ENCODE peak calls at places on chromosome 17, in five cellular contexts. One of them, this sample, is unnamed.

GRCh38 chr17:19796457-19796856 is 48.4 kb upstream of the ALDH3A1 start:
- DNase-seq in tibial nerve: no peak
- DNase-seq in endodermal cell: no peak
- DNase-seq in AG10803: no peak
- DNase-seq in fibroblast of pulmonary artery: no peak
- DNase-seq in this sample: no peak

GRCh38 chr17:49815761-49816281 is 27.3 kb downstream of the KAT7 start:
- DNase-seq in AG10803: no peak
- DNase-seq in endodermal cell: peak; percentile 89
- DNase-seq in fibroblast of pulmonary artery: no peak
- DNase-seq in tibial nerve: no peak
- DNase-seq in this sample: no peak

GRCh38 chr17:44083250-44083849 is 12.8 kb downstream of the G6PC3 start:
- DNase-seq in tibial nerve: no peak
- DNase-seq in AG10803: no peak
- DNase-seq in endodermal cell: no peak
- DNase-seq in fibroblast of pulmonary artery: no peak
- DNase-seq in this sample: no peak

GRCh38 chr17:45189002-45189401 is 27.3 kb downstream of the HEXIM2 start:
- DNase-seq in fibroblast of pulmonary artery: no peak
- DNase-seq in AG10803: no peak
- DNase-seq in endodermal cell: no peak
- DNase-seq in tibial nerve: no peak
- DNase-seq in this sample: no peak

GRCh38 chr17:75641343-75641742 is 8.1 kb downstream of the SMIM5 start:
- DNase-seq in fibroblast of pulmonary artery: no peak
- DNase-seq in tibial nerve: no peak
- DNase-seq in endodermal cell: peak; percentile 41
- DNase-seq in AG10803: no peak
- DNase-seq in this sample: no peak

GRCh38 chr17:6279659-6280058 is 155.3 kb downstream of the AIPL1 start:
- DNase-seq in tibial nerve: no peak
- DNase-seq in AG10803: no peak
- DNase-seq in fibroblast of pulmonary artery: no peak
- DNase-seq in endodermal cell: peak; percentile 97
- DNase-seq in this sample: no peak

GRCh38 chr17:81905424-81905875 is 3.4 kb downstream of the NPB start:
- DNase-seq in fibroblast of pulmonary artery: no peak
- DNase-seq in endodermal cell: no peak
- DNase-seq in AG10803: no peak
- DNase-seq in tibial nerve: no peak
- DNase-seq in this sample: no peak

GRCh38 chr17:7582401-7583252 is 1.0 kb upstream of the MPDU1 start:
- DNase-seq in tibial nerve: no peak
- DNase-seq in AG10803: no peak
- DNase-seq in fibroblast of pulmonary artery: no peak
- DNase-seq in endodermal cell: peak; percentile 57
- DNase-seq in this sample: no peak

GRCh38 chr17:79800325-79801155 is 3.7 kb upstream of the CBX8 start:
- DNase-seq in tibial nerve: no peak
- DNase-seq in AG10803: peak; percentile 48
- DNase-seq in fibroblast of pulmonary artery: peak; percentile 54
- DNase-seq in endodermal cell: peak; percentile 92
- DNase-seq in this sample: no peak
- H3K4me3 ChIP-seq in tibial nerve: no peak overlapping the region
- H3K4me3 ChIP-seq in AG10803: no peak overlapping the region
- H3K4me3 ChIP-seq in fibroblast of pulmonary artery: no peak overlapping the region
- H3K4me3 ChIP-seq in endodermal cell: peak overlapping the region; percentile 69
- H3K4me3 ChIP-seq in this sample: no peak overlapping the region

DNA sequence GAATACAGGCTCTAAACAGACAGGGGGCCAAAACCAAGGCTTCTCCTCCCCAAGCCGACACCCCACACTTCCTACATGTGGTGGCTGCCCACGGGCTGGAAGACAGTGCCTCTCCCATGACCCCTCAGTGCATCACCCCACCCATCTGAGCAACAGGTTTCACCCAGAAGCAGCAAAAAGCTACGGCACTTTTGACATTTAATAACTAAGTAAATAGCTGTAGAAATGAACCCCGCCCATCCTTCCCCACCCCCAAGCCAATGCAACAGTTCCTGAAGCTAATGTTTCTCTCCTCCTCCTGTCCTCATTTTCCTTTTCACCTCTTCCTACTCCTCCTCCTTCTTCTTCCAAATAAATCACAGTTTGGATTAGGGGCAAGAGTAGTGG is 9.9 kb upstream of the SOX9 start:
- DNase-seq in fibroblast of pulmonary artery: no peak
- DNase-seq in AG10803: no peak
- DNase-seq in endodermal cell: no peak
- DNase-seq in tibial nerve: no peak
- DNase-seq in this sample: no peak
- H3K4me3 ChIP-seq in fibroblast of pulmonary artery: no peak overlapping the region
- H3K4me3 ChIP-seq in AG10803: peak overlapping the region; percentile 6
- H3K4me3 ChIP-seq in endodermal cell: no peak overlapping the region
- H3K4me3 ChIP-seq in tibial nerve: no peak overlapping the region
- H3K4me3 ChIP-seq in this sample: peak overlapping the region; percentile 38

GRCh38 chr17:40936437-40936971 is 942 bp downstream of the KRT23 start:
- DNase-seq in endodermal cell: no peak
- DNase-seq in fibroblast of pulmonary artery: no peak
- DNase-seq in tibial nerve: no peak
- DNase-seq in AG10803: no peak
- DNase-seq in this sample: no peak
- H3K4me3 ChIP-seq in endodermal cell: no peak overlapping the region
- H3K4me3 ChIP-seq in fibroblast of pulmonary artery: no peak overlapping the region
- H3K4me3 ChIP-seq in tibial nerve: no peak overlapping the region
- H3K4me3 ChIP-seq in AG10803: no peak overlapping the region
- H3K4me3 ChIP-seq in this sample: no peak overlapping the region

GRCh38 chr17:47733414-47734288 is 615 bp downstream of the TBX21 start:
- DNase-seq in AG10803: no peak
- DNase-seq in tibial nerve: no peak
- DNase-seq in endodermal cell: peak; percentile 76
- DNase-seq in fibroblast of pulmonary artery: no peak
- DNase-seq in this sample: no peak
- H3K4me3 ChIP-seq in AG10803: no peak overlapping the region
- H3K4me3 ChIP-seq in tibial nerve: peak overlapping the region; percentile 43
- H3K4me3 ChIP-seq in endodermal cell: peak overlapping the region; percentile 66
- H3K4me3 ChIP-seq in fibroblast of pulmonary artery: no peak overlapping the region
- H3K4me3 ChIP-seq in this sample: no peak overlapping the region

GRCh38 chr17:48596000-48596734 is 2.6 kb upstream of the HOXB5 start:
- DNase-seq in endodermal cell: peak; percentile 78
- DNase-seq in AG10803: no peak
- DNase-seq in fibroblast of pulmonary artery: no peak
- DNase-seq in tibial nerve: no peak
- DNase-seq in this sample: no peak
- H3K4me3 ChIP-seq in endodermal cell: no peak overlapping the region
- H3K4me3 ChIP-seq in AG10803: peak overlapping the region; percentile 70
- H3K4me3 ChIP-seq in fibroblast of pulmonary artery: no peak overlapping the region
- H3K4me3 ChIP-seq in tibial nerve: peak overlapping the region; percentile 54
- H3K4me3 ChIP-seq in this sample: peak overlapping the region; percentile 76

GRCh38 chr17:27296427-27296979 is 2.6 kb downstream of the WSB1 start:
- DNase-seq in fibroblast of pulmonary artery: peak; percentile 79
- DNase-seq in AG10803: peak; percentile 85
- DNase-seq in tibial nerve: no peak
- DNase-seq in endodermal cell: no peak
- DNase-seq in this sample: peak; percentile 44
- H3K4me3 ChIP-seq in fibroblast of pulmonary artery: peak overlapping the region; percentile 98
- H3K4me3 ChIP-seq in AG10803: peak overlapping the region; percentile 96
- H3K4me3 ChIP-seq in tibial nerve: peak overlapping the region; percentile 67
- H3K4me3 ChIP-seq in endodermal cell: peak overlapping the region; percentile 99
- H3K4me3 ChIP-seq in this sample: peak overlapping the region; percentile 98

DNA sequence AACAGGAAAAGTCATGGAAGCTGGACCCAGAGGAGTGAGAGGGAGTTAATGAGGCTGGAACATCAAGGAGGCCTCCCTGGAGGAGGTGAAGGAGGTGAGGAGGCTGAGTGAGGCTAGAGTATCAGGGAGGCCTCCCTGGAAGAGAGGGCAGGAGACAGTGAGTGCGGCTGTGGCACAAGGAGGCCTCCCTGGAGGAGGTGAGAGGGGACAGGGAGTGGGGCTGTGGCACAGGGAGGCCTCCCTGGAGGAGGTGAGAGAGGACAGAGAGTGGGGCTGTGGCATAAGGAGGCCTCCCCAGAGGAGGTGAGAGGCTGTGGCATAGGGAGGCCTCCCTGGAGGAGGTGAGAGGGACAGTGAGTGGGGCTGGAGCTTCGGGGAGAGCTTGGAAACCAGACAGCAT is 5.5 kb downstream of the CAMKK1 start:
- DNase-seq in AG10803: no peak
- DNase-seq in tibial nerve: no peak
- DNase-seq in fibroblast of pulmonary artery: no peak
- DNase-seq in endodermal cell: no peak
- DNase-seq in this sample: no peak
- H3K4me3 ChIP-seq in AG10803: no peak overlapping the region
- H3K4me3 ChIP-seq in tibial nerve: no peak overlapping the region
- H3K4me3 ChIP-seq in fibroblast of pulmonary artery: no peak overlapping the region
- H3K4me3 ChIP-seq in endodermal cell: no peak overlapping the region
- H3K4me3 ChIP-seq in this sample: no peak overlapping the region

GRCh38 chr17:59641799-59642484 is 22.2 kb downstream of the CLTC start:
- DNase-seq in fibroblast of pulmonary artery: no peak
- DNase-seq in tibial nerve: no peak
- DNase-seq in AG10803: no peak
- DNase-seq in endodermal cell: no peak
- DNase-seq in this sample: no peak
- H3K4me3 ChIP-seq in fibroblast of pulmonary artery: no peak overlapping the region
- H3K4me3 ChIP-seq in tibial nerve: no peak overlapping the region
- H3K4me3 ChIP-seq in AG10803: no peak overlapping the region
- H3K4me3 ChIP-seq in endodermal cell: no peak overlapping the region
- H3K4me3 ChIP-seq in this sample: no peak overlapping the region

GRCh38 chr17:74592087-74592990 is at the start of gene CD300LD:
- DNase-seq in tibial nerve: no peak
- DNase-seq in AG10803: no peak
- DNase-seq in endodermal cell: no peak
- DNase-seq in fibroblast of pulmonary artery: no peak
- DNase-seq in this sample: no peak
- H3K4me3 ChIP-seq in tibial nerve: no peak within 1 kb of the TSS
- H3K4me3 ChIP-seq in AG10803: no peak within 1 kb of the TSS
- H3K4me3 ChIP-seq in endodermal cell: no peak within 1 kb of the TSS
- H3K4me3 ChIP-seq in fibroblast of pulmonary artery: no peak within 1 kb of the TSS
- H3K4me3 ChIP-seq in this sample: no peak within 1 kb of the TSS

This sample was measured in AG04449.